ENCODE peak calls at places on chromosome 18, in four cellular contexts. T is A549, J is K562, W is HepG2. Z is an unnamed sample.

GRCh38 chr18:21907451-21907850 is 166.9 kb downstream of the MIB1 start:
- DNase-seq in W (no peak), J (no peak), T (no peak), Z (no peak)

GRCh38 chr18:36139251-36139650 is 9.6 kb downstream of the ELP2 start:
- DNase-seq in W (no peak), J (no peak), T (no peak), Z (no peak)

GRCh38 chr18:79497638-79498081 is 101.9 kb downstream of the NFATC1 start:
- DNase-seq in J (no peak), W (no peak), T (no peak), Z (peak)

GRCh38 chr18:6406910-6407470 is 7.7 kb downstream of the L3MBTL4 start:
- DNase-seq in J (no peak), T (no peak), W (peak), Z (no peak)

GRCh38 chr18:24517554-24517953 is 57.1 kb downstream of the HRH4 start:
- DNase-seq in W (no peak), J (no peak), T (no peak), Z (no peak)

GRCh38 chr18:37270046-37270665 is 295.4 kb downstream of the CELF4 start:
- DNase-seq in T (no peak), J (peak), W (peak), Z (no peak)

GRCh38 chr18:23225518-23225917 is 90.2 kb downstream of the CABLES1 start:
- DNase-seq in T (no peak), J (no peak), W (no peak), Z (no peak)

GRCh38 chr18:13379062-13379800 is 160.7 kb downstream of the LDLRAD4 start:
- DNase-seq in W (no peak), J (no peak), T (no peak), Z (no peak)

GRCh38 chr18:24704921-24705620 is 244.6 kb downstream of the HRH4 start:
- DNase-seq in J (no peak), W (no peak), T (no peak), Z (no peak)

GRCh38 chr18:34697891-34698290 is 12.2 kb upstream of the DTNA start:
- DNase-seq in W (no peak), T (no peak), J (no peak), Z (no peak)

GRCh38 chr18:10727477-10727876 is 201.7 kb downstream of the NAPG start:
- DNase-seq in T (no peak), J (no peak), W (no peak), Z (no peak)

GRCh38 chr18:49335677-49336076 is 124.8 kb downstream of the DYM start:
- DNase-seq in J (peak), T (no peak), W (peak), Z (no peak)

GRCh38 chr18:8732442-8733360 is 27.3 kb downstream of the MTCL1 start:
- DNase-seq in T (peak), J (no peak), W (peak), Z (no peak)

GRCh38 chr18:35203001-35203553 is 37.8 kb upstream of the ZNF397 start:
- DNase-seq in W (no peak), T (no peak), J (no peak), Z (no peak)

GRCh38 chr18:5851998-5852397 is 43.3 kb downstream of the TMEM200C start:
- DNase-seq in T (no peak), J (no peak), W (no peak), Z (no peak)

GRCh38 chr18:51191139-51191717 is 6.3 kb downstream of the MEX3C start:
- DNase-seq in J (peak), T (no peak), W (no peak), Z (no peak)

GRCh38 chr18:10261315-10262276 is 192.8 kb upstream of the APCDD1 start:
- DNase-seq in T (no peak), W (no peak), J (no peak), Z (no peak)

GRCh38 chr18:78542204-78542603 is 437.4 kb upstream of the SALL3 start:
- DNase-seq in W (no peak), T (peak), J (no peak), Z (no peak)

GRCh38 chr18:48862678-48863270 is 88.0 kb downstream of the SMAD7 start:
- DNase-seq in J (no peak), T (no peak), W (no peak), Z (no peak)

GRCh38 chr18:5979971-5980457 is 84.7 kb upstream of the TMEM200C start:
- DNase-seq in T (no peak), W (no peak), J (no peak), Z (peak)

GRCh38 chr18:413263-413662 is 87.2 kb downstream of the COLEC12 start:
- DNase-seq in T (no peak), W (no peak), J (no peak), Z (no peak)

GRCh38 chr18:51053822-51054221 is 23.8 kb downstream of the SMAD4 start:
- DNase-seq in J (no peak), W (no peak), T (no peak), Z (no peak)

GRCh38 chr18:35582310-35582682 is 756 bp downstream of the GALNT1 start:
- DNase-seq in W (no peak), T (no peak), J (peak), Z (no peak)

GRCh38 chr18:76491801-76492668 is 3.0 kb downstream of the ZNF516 start:
- DNase-seq in W (no peak), T (peak), J (no peak), Z (no peak)
- TF ChIP-seq CHD4 in W (no peak), T (no peak), J (no peak), Z (no peak)

DNA sequence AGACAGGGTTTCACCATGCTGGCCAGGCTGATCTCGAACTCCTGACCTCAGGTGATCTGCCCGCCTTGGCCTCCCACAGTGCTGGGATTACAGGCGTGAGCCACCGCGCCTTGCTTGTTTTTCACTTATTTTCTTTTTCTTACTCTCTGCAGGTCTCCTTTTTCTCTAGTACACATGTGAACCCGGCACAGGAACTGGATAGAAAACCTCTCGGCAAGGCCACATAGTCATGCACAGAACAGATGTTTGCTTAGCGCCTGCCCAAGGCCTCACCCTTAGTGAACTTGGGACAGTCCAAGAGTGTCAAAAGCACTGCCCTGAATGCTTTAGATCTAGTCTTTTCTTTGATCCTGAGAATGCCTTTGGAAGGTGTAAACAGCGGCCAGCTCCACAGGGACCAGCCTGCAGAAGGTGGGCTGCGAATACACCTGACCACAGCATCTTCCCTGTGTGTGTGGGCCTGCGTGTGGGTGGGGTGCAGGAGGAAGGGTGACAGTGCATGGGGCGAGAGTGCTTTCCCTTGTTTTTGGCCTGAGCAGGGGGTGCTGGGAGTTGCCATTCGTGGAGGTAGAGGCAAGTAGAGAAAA is 27.0 kb downstream of the IMPA2 start:
- DNase-seq in W (peak), T (no peak), J (no peak), Z (no peak)
- TF ChIP-seq POLR2A in W (no peak), T (no peak), J (no peak), Z (no peak)

GRCh38 chr18:62948788-62949187 is 233.4 kb downstream of the PHLPP1 start:
- DNase-seq in T (no peak), W (no peak), J (no peak), Z (no peak)
- TF ChIP-seq SMC3 in T (no peak), W (no peak), J (no peak), Z (no peak)

GRCh38 chr18:45865466-45865865 is 40.0 kb downstream of the SIGLEC15 start:
- DNase-seq in J (no peak), W (no peak), T (no peak), Z (no peak)

GRCh38 chr18:45863469-45863868 is 38.0 kb downstream of the SIGLEC15 start:
- DNase-seq in W (no peak), T (no peak), J (no peak), Z (no peak)

GRCh38 chr18:45861926-45862325 is 36.5 kb downstream of the SIGLEC15 start:
- DNase-seq in W (no peak), T (no peak), J (no peak), Z (no peak)

GRCh38 chr18:45860971-45861370 is 35.5 kb downstream of the SIGLEC15 start:
- DNase-seq in J (no peak), W (no peak), T (no peak), Z (no peak)

DNA sequence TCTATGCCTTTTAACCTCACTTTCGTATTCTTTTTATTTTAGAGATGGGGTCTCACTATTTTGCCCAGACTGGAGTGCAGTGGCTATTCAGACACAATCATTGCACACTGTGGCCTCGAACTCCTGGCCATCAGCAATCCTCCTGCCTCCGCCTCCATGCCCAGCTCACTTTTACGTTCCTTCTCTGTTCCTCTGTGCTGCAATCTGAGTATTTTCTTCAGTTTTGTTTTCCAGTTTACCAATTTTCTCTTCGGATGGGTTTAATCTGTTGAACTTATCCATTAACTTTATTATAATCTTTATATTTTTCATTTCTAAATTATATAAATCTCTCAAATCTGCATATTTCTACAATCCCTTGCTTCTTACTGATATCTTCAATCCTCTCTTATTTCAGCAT is 38.6 kb downstream of the SIGLEC15 start:
- DNase-seq in T (no peak), J (no peak), W (no peak), Z (no peak)
- TF ChIP-seq CHD4 in T (no peak), J (no peak), W (no peak), Z (no peak)

GRCh38 chr18:63161728-63162195 is 157.8 kb downstream of the BCL2 start:
- DNase-seq in W (peak), T (peak), J (peak), Z (peak)
- TF ChIP-seq POLR2A in W (no peak), T (no peak), J (no peak), Z (peak)

DNA sequence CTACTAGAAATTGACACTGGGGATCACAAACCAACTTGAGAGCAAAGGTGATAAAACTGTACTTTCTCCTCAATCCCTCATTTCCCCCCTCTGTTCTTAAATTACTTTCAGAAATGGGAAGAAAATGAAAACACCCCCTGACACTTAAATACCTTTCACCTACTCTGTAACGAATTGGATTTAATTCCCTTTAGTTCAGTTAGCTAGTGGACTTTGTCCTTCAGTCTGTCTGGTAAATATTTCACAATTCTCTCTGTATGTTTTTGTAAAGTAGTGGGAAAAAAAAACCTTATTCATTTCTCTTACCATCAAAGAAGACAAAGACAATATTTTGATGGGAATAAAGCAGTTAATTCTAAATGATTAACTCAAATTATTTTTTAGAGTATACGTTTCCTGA is 85.7 kb downstream of the CDH2 start:
- DNase-seq in W (peak), T (no peak), J (no peak), Z (no peak)
- TF ChIP-seq SMC3 in W (peak), T (no peak), J (no peak), Z (no peak)

Z was measured in GM12878.